ENCODE peak calls at places on chromosomes 11 and 22, in seven cellular contexts. O is testis, C is suprapubic skin, M is uterus, T is endodermal cell, P is Peyer's patch, S is fibroblast of lung. G is an unnamed sample.

GRCh38 chr11:128891410-128891861 is 280 bp downstream of the KCNJ5 start:
- DNase-seq in S (no peak), M (no peak), C (no peak), P (peak; percentile 41), T (peak; percentile 75), O (no peak), G (no peak)

GRCh38 chr11:104333977-104334376 is 170.0 kb upstream of the PDGFD start:
- DNase-seq in M (no peak), C (no peak), O (peak; percentile 14), P (no peak), S (no peak), T (peak; percentile 69), G (no peak)

GRCh38 chr11:11461473-11461872 is 108.4 kb upstream of the CSNK2A3 start:
- DNase-seq in C (no peak), S (no peak), P (no peak), T (no peak), O (no peak), M (no peak), G (no peak)

GRCh38 chr11:27553186-27553585 is 46.6 kb upstream of the LIN7C start:
- DNase-seq in O (no peak), T (no peak), P (no peak), S (peak; percentile 65), C (no peak), M (no peak), G (no peak)

GRCh38 chr11:71336996-71337772 is 84.8 kb upstream of the SHANK2 start:
- DNase-seq in M (no peak), O (no peak), P (no peak), S (no peak), C (peak; percentile 35), T (no peak), G (no peak)

GRCh38 chr22:30270841-30271240 is 4.2 kb upstream of the OSM start:
- DNase-seq in M (no peak), O (peak; percentile 62), T (no peak), P (peak; percentile 74), S (peak; percentile 78), C (no peak), G (no peak)

GRCh38 chr11:57348636-57349323 is 10.6 kb downstream of the P2RX3 start:
- DNase-seq in P (no peak), M (no peak), O (no peak), T (no peak), S (peak; percentile 8), C (no peak), G (no peak)

GRCh38 chr11:117473692-117474091 is 146.0 kb downstream of the CEP164 start:
- DNase-seq in S (no peak), O (no peak), M (no peak), C (no peak), P (no peak), T (peak; percentile 69), G (no peak)

GRCh38 chr22:40498454-40499186 is 128.2 kb downstream of the SGSM3 start:
- DNase-seq in S (peak; percentile 100), P (no peak), M (no peak), C (no peak), O (no peak), T (peak; percentile 48), G (no peak)

GRCh38 chr11:1150095-1150494 is 7.7 kb upstream of the MUC5AC start:
- DNase-seq in C (no peak), T (no peak), M (no peak), S (no peak), O (no peak), P (peak; percentile 41), G (no peak)

GRCh38 chr22:45238431-45239377 is 2.0 kb downstream of the KIAA0930 start:
- DNase-seq in C (no peak), T (no peak), O (no peak), P (no peak), S (no peak), M (no peak), G (no peak)

DNA sequence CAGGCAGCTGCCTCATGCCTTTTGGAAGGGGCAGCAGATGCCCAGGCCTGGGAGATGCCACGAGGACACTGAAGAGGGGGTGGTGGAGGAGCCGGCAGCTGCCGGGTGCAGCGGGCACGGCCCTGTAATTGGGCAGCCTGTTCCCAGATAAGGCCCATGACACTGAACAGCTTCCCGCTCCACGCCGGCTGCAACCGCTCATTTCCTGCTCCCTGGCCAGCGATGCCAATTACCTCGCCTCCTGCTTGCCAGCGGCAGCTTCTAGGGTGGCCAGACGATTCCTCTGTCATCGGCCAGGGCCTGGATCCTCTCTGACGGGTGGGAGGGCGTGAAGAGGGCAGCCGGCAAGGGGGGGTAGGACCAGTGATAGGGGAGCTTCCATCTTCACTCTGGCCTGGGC is 22.8 kb downstream of the FLRT1 start:
- DNase-seq in P (no peak), S (peak; percentile 9), C (no peak), M (no peak), T (no peak), O (peak; percentile 36), G (no peak)
- H3K4me1 ChIP-seq in P (no peaks in the 10 kb centered on the region), S (no peaks in the 10 kb centered on the region), C (peaks cover 10% of the 10 kb centered on the region), M (no peaks in the 10 kb centered on the region), T (peaks cover 12% of the 10 kb centered on the region), O (no peaks in the 10 kb centered on the region), G (peaks cover 28% of the 10 kb centered on the region)

DNA sequence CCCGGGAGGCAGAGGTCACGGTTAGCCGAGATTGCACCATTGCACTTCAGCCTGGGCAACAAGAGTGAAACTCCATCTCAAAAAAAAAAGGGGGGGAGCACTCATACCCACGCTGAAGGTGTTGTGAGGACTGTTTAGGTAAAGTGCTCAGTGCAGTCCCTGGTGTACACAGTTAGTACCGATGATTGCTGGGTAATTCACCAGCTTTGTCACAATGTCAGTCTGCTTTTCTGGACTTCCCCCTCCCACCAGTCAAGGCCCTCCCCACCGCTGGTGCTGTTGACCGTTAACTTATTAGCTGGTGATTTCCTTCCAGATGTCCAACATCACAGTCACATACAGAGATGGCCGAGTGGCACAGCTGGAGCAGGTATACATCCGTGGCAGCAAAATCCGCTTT is 11.9 kb downstream of the SNRPD3 start:
- DNase-seq in O (no peak), T (no peak), P (no peak), S (no peak), C (no peak), M (no peak), G (no peak)
- H3K27ac ChIP-seq in O (no peak overlapping the region), T (no peak overlapping the region), P (no peak overlapping the region), S (no peak overlapping the region), C (no peak overlapping the region), M (no peak overlapping the region), G (no peak overlapping the region)

DNA sequence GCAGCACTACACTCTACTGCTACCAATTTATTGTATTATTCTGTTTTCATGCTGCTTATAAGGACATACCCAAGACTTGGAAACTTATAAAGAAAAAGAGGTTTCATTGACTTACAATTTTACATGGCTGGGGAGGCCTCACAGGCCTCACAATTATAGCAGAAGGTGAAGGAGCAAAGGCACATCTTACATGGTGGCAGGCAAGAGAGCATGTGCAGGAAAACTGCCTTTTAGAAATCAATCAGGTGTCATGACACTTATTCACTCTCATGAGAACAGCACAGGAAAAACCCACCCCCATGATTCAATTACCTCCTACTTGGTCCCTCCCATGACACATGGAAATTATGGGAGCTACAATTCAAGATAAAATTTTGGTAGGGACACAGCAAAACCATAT is 49.6 kb upstream of the GLYAT start:
- DNase-seq in P (no peak), M (no peak), T (no peak), O (no peak), S (no peak), C (no peak), G (no peak)
- H3K9me3 ChIP-seq in P (no peaks in the 10 kb centered on the region), M (no peaks in the 10 kb centered on the region), T (peaks cover 60% of the 10 kb centered on the region), O (no peaks in the 10 kb centered on the region), S (no peaks in the 10 kb centered on the region), C (no peaks in the 10 kb centered on the region), G (no peaks in the 10 kb centered on the region)

GRCh38 chr11:40567392-40567791 is 892.1 kb downstream of the LRRC4C start:
- DNase-seq in S (no peak), M (no peak), P (no peak), O (no peak), T (no peak), C (no peak), G (no peak)
- H3K4me1 ChIP-seq in S (no peaks in the 10 kb centered on the region), M (no peaks in the 10 kb centered on the region), P (no peaks in the 10 kb centered on the region), O (no peaks in the 10 kb centered on the region), T (no peaks in the 10 kb centered on the region), C (no peaks in the 10 kb centered on the region), G (no peaks in the 10 kb centered on the region)

G was measured in vagina.